ENCODE peak calls at places on chromosome 14, in seven cellular contexts. S is PC-3, P is lower lobe of right lung, W is AML-193, Q is NAMALWA, V is frontal cortex, F is G401. A is an unnamed sample.

GRCh38 chr14:75711796-75712211 is 50.8 kb downstream of the TTLL5 start:
- DNase-seq in S (peak), P (peak), W (no peak), Q (no peak), V (peak), F (peak), A (peak)

GRCh38 chr14:64698899-64699298 is 5.3 kb upstream of the PLEKHG3 start:
- DNase-seq in S (peak), P (no peak), W (peak), Q (peak), V (no peak), F (no peak), A (peak)

GRCh38 chr14:68981539-68981976 is 2.5 kb upstream of the ACTN1 start:
- DNase-seq in S (no peak), P (no peak), W (no peak), Q (no peak), V (no peak), F (no peak), A (no peak)

GRCh38 chr14:75995372-75996041 is 9.9 kb downstream of the IFT43 start:
- DNase-seq in S (no peak), P (no peak), W (no peak), Q (no peak), V (no peak), F (no peak), A (peak)

GRCh38 chr14:33934043-33934750 is 16.7 kb downstream of the EGLN3 start:
- DNase-seq in S (peak), P (no peak), W (no peak), Q (no peak), V (no peak), F (no peak), A (no peak)

GRCh38 chr14:89534896-89535615 is 118.0 kb upstream of the FOXN3 start:
- DNase-seq in S (no peak), P (no peak), W (no peak), Q (no peak), V (no peak), F (no peak), A (no peak)

GRCh38 chr14:77985235-77985634 is 184.9 kb upstream of the NRXN3 start:
- DNase-seq in S (no peak), P (no peak), W (no peak), Q (no peak), V (no peak), F (peak), A (no peak)

GRCh38 chr14:105710119-105711057 is 184.0 kb downstream of the TMEM121 start:
- DNase-seq in S (no peak), P (no peak), W (no peak), Q (no peak), V (no peak), F (no peak), A (no peak)

GRCh38 chr14:32077081-32078029 is at the start of gene ARHGAP5:
- DNase-seq in S (no peak), P (no peak), W (no peak), Q (peak), V (peak), F (no peak), A (peak)

GRCh38 chr14:67166450-67166853 is 22.8 kb upstream of the GARIN2 start:
- DNase-seq in S (peak), P (no peak), W (peak), Q (peak), V (peak), F (peak), A (no peak)

GRCh38 chr14:55620277-55620676 is 40.3 kb downstream of the KTN1 start:
- DNase-seq in S (no peak), P (no peak), W (no peak), Q (no peak), V (no peak), F (no peak), A (no peak)

GRCh38 chr14:62889354-62889753 is 155.9 kb downstream of the KCNH5 start:
- DNase-seq in S (no peak), P (no peak), W (no peak), Q (no peak), V (no peak), F (no peak), A (no peak)

GRCh38 chr14:101182476-101182875 is 279.0 kb upstream of the RTL1 start:
- DNase-seq in S (no peak), P (no peak), W (no peak), Q (no peak), V (no peak), F (no peak), A (no peak)

GRCh38 chr14:100649173-100649519 is 61.9 kb upstream of the BEGAIN start:
- DNase-seq in S (peak), P (no peak), W (no peak), Q (no peak), V (no peak), F (no peak), A (no peak)

GRCh38 chr14:75800792-75801191 is 139.7 kb downstream of the TTLL5 start:
- DNase-seq in S (peak), P (no peak), W (no peak), Q (peak), V (no peak), F (no peak), A (no peak)

GRCh38 chr14:101635238-101636080 is 74.2 kb downstream of the DIO3 start:
- DNase-seq in S (no peak), P (no peak), W (no peak), Q (no peak), V (no peak), F (no peak), A (no peak)

GRCh38 chr14:68688872-68689371 is 103.9 kb downstream of the ZFP36L1 start:
- DNase-seq in S (peak), P (no peak), W (no peak), Q (peak), V (no peak), F (no peak), A (no peak)

GRCh38 chr14:31718985-31719384 is 157.8 kb downstream of the NUBPL start:
- DNase-seq in S (no peak), P (no peak), W (no peak), Q (no peak), V (no peak), F (no peak), A (no peak)

GRCh38 chr14:61406198-61406597 is 84.8 kb downstream of the PRKCH start:
- DNase-seq in S (no peak), P (no peak), W (no peak), Q (no peak), V (no peak), F (no peak), A (no peak)

GRCh38 chr14:90551070-90551704 is 154.4 kb downstream of the CALM1 start:
- DNase-seq in S (no peak), P (no peak), W (no peak), Q (no peak), V (no peak), F (no peak), A (no peak)

GRCh38 chr14:103528158-103528511 is 861 bp upstream of the TRMT61A start:
- DNase-seq in S (no peak), P (no peak), W (no peak), Q (no peak), V (no peak), F (peak), A (peak)

GRCh38 chr14:68977741-68978549 is 1.2 kb downstream of the ACTN1 start:
- DNase-seq in S (peak), P (peak), W (peak), Q (no peak), V (no peak), F (no peak), A (peak)

GRCh38 chr14:71103662-71104484 is 196.6 kb downstream of the PCNX1 start:
- DNase-seq in S (peak), P (no peak), W (peak), Q (peak), V (peak), F (peak), A (no peak)

GRCh38 chr14:83559721-83560120 is 1970.2 kb upstream of the FLRT2 start:
- DNase-seq in S (no peak), P (no peak), W (no peak), Q (no peak), V (no peak), F (no peak), A (no peak)